ENCODE peak calls at places on chromosomes 13 and 19, in seven cellular contexts. L, G, H, C, P, F and X are unnamed samples. For H3K9me3, the result is how much of the 10 kb centered on the place peaks cover.

GRCh38 chr19:27774827-27775226 is 1438.1 kb downstream of the UQCRFS1 start:
- DNase-seq in H (no peak), G (no peak), P (no peak), L (peak), C (no peak), F (no peak), X (peak)

GRCh38 chr13:45782327-45783045 is 69.1 kb downstream of the SIAH3 start:
- DNase-seq in H (no peak), F (no peak), C (no peak), G (no peak), L (no peak), P (no peak), X (no peak)

GRCh38 chr13:68522184-68522583 is 1292.0 kb upstream of the PCDH9 start:
- DNase-seq in H (no peak), F (no peak), C (no peak), G (no peak), P (no peak), L (no peak), X (no peak)

GRCh38 chr13:22789027-22789593 is 391.7 kb upstream of the SGCG start:
- DNase-seq in C (no peak), G (no peak), H (no peak), L (no peak), P (no peak), F (no peak), X (no peak)

GRCh38 chr13:113548778-113549621 is 35.6 kb upstream of the TFDP1 start:
- DNase-seq in G (no peak), L (no peak), F (no peak), H (peak), C (no peak), P (no peak), X (no peak)

GRCh38 chr13:106986687-106987434 is 418.9 kb upstream of the ARGLU1 start:
- DNase-seq in F (no peak), H (no peak), C (no peak), G (no peak), L (no peak), P (no peak), X (no peak)

GRCh38 chr19:58364127-58364526 is 1.6 kb upstream of the ZNF497 start:
- DNase-seq in G (no peak), C (no peak), L (no peak), H (no peak), F (no peak), P (no peak), X (no peak)

GRCh38 chr13:43558942-43559341 is 227.8 kb downstream of the ENOX1 start:
- DNase-seq in F (no peak), P (no peak), G (no peak), L (no peak), H (no peak), C (no peak), X (no peak)

GRCh38 chr19:46495789-46496099 is at the start of gene PNMA8B:
- DNase-seq in L (peak), G (peak), H (peak), F (peak), P (no peak), C (peak), X (peak)

GRCh38 chr19:18002347-18002850 is 5.6 kb upstream of the ARRDC2 start:
- DNase-seq in G (peak), F (no peak), C (no peak), P (no peak), L (no peak), H (no peak), X (no peak)

GRCh38 chr19:49652723-49653465 is 10.9 kb downstream of the SCAF1 start:
- DNase-seq in H (no peak), G (no peak), F (no peak), P (no peak), L (no peak), C (no peak), X (no peak)

GRCh38 chr19:34428549-34429285 is 536 bp downstream of the UBA2 start:
- DNase-seq in F (peak), P (no peak), L (no peak), H (no peak), C (peak), G (peak), X (peak)

GRCh38 chr19:343451-343931 is 1.1 kb downstream of the MIER2 start:
- DNase-seq in C (peak), L (no peak), H (no peak), P (no peak), G (no peak), F (no peak), X (no peak)

GRCh38 chr13:101267656-101268055 is 148.7 kb downstream of the NALCN start:
- DNase-seq in G (no peak), F (no peak), C (no peak), H (no peak), L (no peak), P (no peak), X (no peak)

GRCh38 chr13:81408647-81409046 is 1067.7 kb upstream of the SPRY2 start:
- DNase-seq in C (no peak), F (no peak), P (no peak), G (no peak), L (no peak), H (no peak), X (no peak)

GRCh38 chr19:51145926-51146493 is 3.9 kb downstream of the SIGLEC7 start:
- DNase-seq in F (no peak), G (no peak), H (no peak), C (no peak), P (no peak), L (no peak), X (no peak)

GRCh38 chr19:6772028-6772865 is at the start of gene VAV1:
- DNase-seq in G (no peak), F (no peak), C (no peak), L (peak), P (no peak), H (peak), X (no peak)
- H3K27ac ChIP-seq in G (no peak), F (no peak), C (peak), L (no peak), P (no peak), H (peak), X (no peak)

DNA sequence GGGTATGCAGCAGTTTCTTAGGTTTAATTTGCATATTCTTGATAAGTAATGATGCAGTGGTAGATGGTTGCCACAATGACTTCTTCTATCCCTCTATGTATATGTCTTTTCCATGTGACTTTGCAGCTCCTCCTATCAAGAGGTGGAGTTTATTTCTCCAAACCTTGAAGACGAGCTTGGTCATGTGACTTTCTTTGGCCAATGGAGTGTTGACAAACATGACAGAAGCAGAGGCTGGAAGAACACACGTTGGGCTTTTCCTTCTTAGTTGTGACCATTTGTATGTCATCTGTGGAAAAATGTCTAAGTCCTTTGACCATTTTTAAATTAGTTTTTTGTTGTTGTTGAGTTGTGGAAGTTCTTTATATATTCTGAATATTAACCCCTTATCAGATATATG is 32.3 kb downstream of the ZNF333 start:
- DNase-seq in P (no peak), C (no peak), H (no peak), G (no peak), L (no peak), F (no peak), X (no peak)
- H3K9me3 ChIP-seq in P (half or more), C (half or more), H (under half), G (under half), L (under half), F (under half), X (under half)

DNA sequence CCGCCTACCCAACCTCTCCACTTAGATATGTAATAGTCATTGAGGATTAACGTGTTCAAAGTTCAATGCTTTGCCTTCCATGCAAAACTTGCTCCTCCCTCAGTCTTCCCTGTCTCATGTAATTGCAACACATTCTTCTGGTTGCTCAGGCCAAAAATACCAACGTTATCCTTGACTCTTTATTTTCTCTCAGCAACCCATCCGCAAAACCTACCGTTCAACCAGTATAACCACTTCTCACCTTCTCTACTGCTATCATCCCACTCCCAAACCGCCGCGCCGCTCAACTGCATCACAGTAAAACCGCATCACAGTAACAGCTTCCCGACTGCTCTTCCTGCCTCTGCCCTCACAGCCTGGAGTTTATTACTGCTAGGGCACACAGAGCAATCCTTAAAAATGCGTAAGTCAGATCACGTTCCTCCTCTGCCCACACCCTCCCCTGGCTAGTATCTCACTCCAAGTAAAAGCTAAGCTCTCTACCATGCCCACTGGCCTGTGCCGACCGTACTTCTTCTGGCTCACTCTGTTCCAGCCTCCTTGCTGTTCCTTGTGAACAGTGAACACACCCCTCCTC is 8.2 kb downstream of the MTIF3 start:
- DNase-seq in C (no peak), L (no peak), H (peak), G (no peak), F (no peak), P (no peak), X (no peak)
- H3K27ac ChIP-seq in C (no peak), L (no peak), H (peak), G (no peak), F (no peak), P (no peak), X (no peak)

DNA sequence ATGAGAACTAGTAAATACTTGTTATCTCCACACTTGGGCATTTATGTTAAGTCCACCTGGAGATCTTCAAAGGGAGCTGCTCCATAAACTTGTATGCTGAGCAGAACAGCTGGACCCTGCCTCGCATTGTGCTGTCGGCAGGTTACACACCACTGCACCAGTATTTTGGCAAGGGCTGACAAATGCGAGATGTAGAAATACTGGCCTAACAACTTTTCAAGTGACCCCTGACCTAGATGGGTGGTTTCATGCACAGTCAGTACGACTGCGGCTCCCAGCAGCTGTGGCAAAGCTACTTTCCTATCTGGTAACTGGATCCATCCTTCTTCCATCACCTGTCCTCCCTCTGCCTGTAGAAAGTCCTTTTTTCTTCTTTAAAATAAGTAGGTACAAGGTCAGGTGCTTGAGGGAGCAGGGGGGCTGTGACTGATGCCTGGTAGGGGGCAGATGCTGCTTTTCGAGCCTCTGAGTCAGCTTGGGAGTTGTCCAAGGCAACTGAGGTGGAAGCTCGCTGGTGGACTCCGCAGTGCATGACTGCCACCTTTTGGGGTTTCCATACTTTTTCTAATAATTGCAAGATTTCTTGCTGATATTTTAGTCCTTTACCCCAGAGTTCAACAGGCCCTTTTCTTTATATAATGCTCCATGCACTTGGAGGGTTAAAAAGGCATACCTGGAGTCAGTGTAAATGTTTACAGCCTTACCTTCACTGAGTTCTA is 86.8 kb downstream of the SLC25A15 start:
- DNase-seq in C (no peak), L (no peak), P (no peak), H (no peak), G (no peak), F (no peak), X (no peak)
- H3K9me3 ChIP-seq in C (under half), L (under half), P (half or more), H (under half), G (under half), F (under half), X (under half)

DNA sequence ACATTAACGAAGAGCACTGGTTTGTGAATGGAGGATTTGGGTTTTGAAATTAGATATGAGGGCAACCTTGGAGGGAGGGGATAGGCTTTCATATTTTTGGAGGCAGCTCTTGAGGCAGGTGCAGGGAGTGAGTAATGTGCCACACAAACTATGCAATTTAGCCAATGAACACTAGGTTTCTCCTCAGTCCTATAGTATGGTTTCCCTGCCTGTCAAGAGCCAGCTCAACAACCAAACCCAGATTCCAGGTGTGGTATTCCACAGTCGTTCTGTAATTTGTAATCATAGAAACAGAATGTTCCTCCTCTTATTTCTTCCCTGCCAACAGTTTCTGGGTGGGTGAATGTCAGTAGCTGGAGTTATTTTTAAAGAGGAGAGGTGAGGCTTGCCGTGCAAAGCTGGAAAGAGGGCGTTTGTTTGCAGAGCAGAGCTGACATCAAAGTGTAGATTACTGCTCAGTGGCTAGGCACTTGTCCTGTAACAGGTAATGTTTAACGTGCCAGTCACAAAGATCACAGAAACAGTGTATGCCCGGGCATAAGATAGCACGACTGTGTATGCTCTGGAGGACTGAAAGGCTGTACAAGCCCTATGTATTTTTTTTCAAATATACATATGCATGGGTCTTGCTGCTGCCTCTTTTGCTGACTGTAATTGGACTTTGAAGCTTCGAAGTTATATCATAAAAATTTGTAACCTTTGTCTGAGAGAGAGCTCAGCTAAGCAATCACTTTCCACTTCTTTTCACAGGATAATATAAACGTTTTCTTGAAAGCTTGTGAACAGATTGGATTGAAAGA is 124.3 kb downstream of the LMO7 start:
- DNase-seq in H (peak), G (no peak), F (no peak), C (no peak), P (no peak), L (no peak), X (peak)
- H3K27ac ChIP-seq in H (peak), G (no peak), F (no peak), C (peak), P (peak), L (no peak), X (no peak)

DNA sequence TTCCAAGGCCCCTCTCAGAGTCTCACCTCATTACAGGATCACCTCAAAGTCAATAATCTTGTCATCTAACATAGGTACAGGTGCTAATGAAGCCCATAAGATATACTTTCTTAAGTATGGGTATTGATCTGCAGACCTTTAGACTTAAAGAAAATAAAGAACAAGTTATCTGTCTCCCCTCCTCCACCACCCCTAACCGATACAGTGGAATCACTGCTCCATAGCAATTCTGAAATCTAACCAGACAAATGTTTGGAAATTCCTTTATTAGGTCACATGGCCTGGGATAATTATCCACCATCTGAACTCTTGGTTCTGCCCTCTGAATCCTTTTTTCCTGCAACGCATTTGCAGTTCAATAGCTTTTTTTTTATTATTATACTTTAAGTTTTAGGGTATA is 4.5 kb upstream of the ZNF470 start:
- DNase-seq in H (no peak), L (no peak), G (no peak), F (no peak), P (no peak), C (no peak), X (no peak)
- H3K9me3 ChIP-seq in H (under half), L (under half), G (under half), F (under half), P (half or more), C (under half), X (under half)